ENCODE peak calls at places on chromosomes 3 and 15, in four cellular contexts. One of them, this sample, is unnamed.

GRCh38 chr3:52231502-52232278 is 6.2 kb upstream of the TLR9 start:
- DNase-seq in mammary epithelial cell: no peak
- DNase-seq in CD8-positive, alpha-beta T cell: peak; percentile 88
- DNase-seq in skeletal muscle cell: no peak
- DNase-seq in this sample: no peak

GRCh38 chr15:28125673-28126651 is 26.8 kb upstream of the OCA2 start:
- DNase-seq in mammary epithelial cell: peak; percentile 15
- DNase-seq in CD8-positive, alpha-beta T cell: no peak
- DNase-seq in skeletal muscle cell: no peak
- DNase-seq in this sample: peak; percentile 25

GRCh38 chr3:134320749-134321148 is 53.5 kb downstream of the AMOTL2 start:
- DNase-seq in skeletal muscle cell: no peak
- DNase-seq in CD8-positive, alpha-beta T cell: no peak
- DNase-seq in mammary epithelial cell: peak; percentile 81
- DNase-seq in this sample: no peak

GRCh38 chr3:16494906-16495580 is 18.5 kb downstream of the RFTN1 start:
- DNase-seq in skeletal muscle cell: no peak
- DNase-seq in CD8-positive, alpha-beta T cell: no peak
- DNase-seq in mammary epithelial cell: no peak
- DNase-seq in this sample: no peak

GRCh38 chr3:190131329-190131728 is 10.6 kb upstream of the P3H2 start:
- DNase-seq in CD8-positive, alpha-beta T cell: no peak
- DNase-seq in skeletal muscle cell: peak; percentile 74
- DNase-seq in mammary epithelial cell: peak; percentile 82
- DNase-seq in this sample: peak; percentile 33

GRCh38 chr15:63683343-63683951 is 86.3 kb downstream of the FBXL22 start:
- DNase-seq in CD8-positive, alpha-beta T cell: no peak
- DNase-seq in skeletal muscle cell: no peak
- DNase-seq in mammary epithelial cell: no peak
- DNase-seq in this sample: no peak

GRCh38 chr3:51943451-51944391 is 1.6 kb downstream of the PARP3 start:
- DNase-seq in mammary epithelial cell: no peak
- DNase-seq in CD8-positive, alpha-beta T cell: no peak
- DNase-seq in skeletal muscle cell: no peak
- DNase-seq in this sample: no peak

GRCh38 chr15:89400121-89400996 is 65.7 kb upstream of the POLG start:
- DNase-seq in skeletal muscle cell: no peak
- DNase-seq in mammary epithelial cell: no peak
- DNase-seq in CD8-positive, alpha-beta T cell: no peak
- DNase-seq in this sample: no peak

GRCh38 chr3:130787422-130788068 is 40.9 kb upstream of the PIK3R4 start:
- DNase-seq in skeletal muscle cell: no peak
- DNase-seq in mammary epithelial cell: no peak
- DNase-seq in CD8-positive, alpha-beta T cell: no peak
- DNase-seq in this sample: no peak

DNA sequence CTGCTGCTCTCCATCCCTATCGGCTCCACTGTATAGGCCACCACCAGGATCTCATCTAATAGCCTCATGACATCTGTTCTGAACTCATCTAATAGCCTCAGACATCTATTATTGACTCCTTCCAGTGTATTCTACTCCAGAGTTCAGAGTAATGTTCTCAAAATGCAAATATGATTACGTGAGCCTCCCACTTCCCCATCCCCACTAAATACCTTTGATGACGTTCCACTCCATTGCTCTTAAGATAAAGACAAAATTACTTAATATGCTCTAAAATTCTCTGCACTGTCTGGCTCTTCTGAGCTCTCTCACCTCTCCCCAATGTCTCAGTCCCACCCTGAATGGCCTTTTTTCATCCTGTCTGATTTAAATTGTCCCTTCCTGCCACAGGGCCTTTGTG is 94.7 kb downstream of the SAMMSON start:
- DNase-seq in skeletal muscle cell: no peak
- DNase-seq in mammary epithelial cell: no peak
- DNase-seq in CD8-positive, alpha-beta T cell: no peak
- DNase-seq in this sample: no peak
- H3K4me3 ChIP-seq in skeletal muscle cell: no peak overlapping the region
- H3K4me3 ChIP-seq in mammary epithelial cell: no peak overlapping the region
- H3K4me3 ChIP-seq in CD8-positive, alpha-beta T cell: no peak overlapping the region
- H3K4me3 ChIP-seq in this sample: no peak overlapping the region

DNA sequence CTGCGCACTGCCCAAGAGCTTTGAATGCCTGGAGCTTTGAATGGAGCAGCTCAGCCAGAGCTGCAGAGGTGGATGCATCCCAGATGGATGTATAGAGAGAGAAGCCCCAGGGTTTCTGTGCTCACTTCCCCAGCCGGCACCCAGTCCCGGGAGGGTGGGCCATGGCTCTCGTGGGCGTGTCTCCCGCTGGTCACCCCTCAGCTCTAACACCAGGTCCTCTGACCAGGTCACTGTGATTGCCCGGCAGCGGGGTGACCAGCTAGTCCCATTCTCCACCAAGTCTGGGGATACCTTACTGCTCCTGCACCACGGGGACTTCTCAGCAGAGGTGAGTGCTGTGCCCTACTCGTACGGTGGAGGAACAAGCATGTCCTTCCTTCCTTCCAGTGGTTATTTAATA is 10.7 kb downstream of the TMEM43 start:
- DNase-seq in mammary epithelial cell: no peak
- DNase-seq in CD8-positive, alpha-beta T cell: no peak
- DNase-seq in skeletal muscle cell: no peak
- DNase-seq in this sample: no peak
- H3K4me3 ChIP-seq in mammary epithelial cell: no peak overlapping the region
- H3K4me3 ChIP-seq in CD8-positive, alpha-beta T cell: no peak overlapping the region
- H3K4me3 ChIP-seq in skeletal muscle cell: no peak overlapping the region
- H3K4me3 ChIP-seq in this sample: no peak overlapping the region

DNA sequence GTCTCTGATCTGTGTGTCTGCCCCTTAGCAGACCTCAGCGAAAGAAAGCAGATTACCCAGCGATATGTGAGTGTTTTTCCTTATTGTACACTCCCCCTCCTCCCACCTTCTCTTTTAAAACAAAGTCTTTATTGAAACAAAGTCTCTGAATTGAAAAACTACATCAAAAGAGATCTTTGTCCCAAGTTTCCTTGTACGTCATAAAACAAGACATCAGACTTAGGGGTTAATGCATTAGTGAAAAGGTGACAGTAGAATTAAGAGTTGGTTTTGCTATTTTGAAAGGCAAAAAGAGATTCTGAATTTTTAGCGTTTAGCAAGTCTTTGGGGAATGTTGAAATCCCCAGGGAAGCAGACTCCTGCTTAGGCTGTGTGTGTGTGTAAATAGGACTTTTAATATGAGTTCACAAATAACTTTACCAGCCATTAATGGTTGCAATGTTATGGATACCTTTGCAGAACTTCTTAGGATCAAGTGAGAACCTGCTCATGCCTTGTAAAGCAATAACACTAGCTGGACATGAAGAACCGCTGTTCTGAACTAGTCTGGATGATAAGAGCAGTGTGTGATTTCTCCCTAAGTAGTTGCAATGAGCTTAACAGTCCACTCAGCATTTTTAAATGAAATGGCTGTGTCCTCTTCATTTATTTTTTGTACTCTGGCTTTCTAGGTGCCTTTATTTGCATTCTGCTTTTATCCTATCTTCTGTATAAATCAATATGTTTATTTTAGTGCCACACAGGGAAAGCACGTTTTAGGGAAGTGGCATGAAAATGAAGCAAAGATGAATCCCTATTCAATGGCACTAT is 136.6 kb downstream of the MCTP2 start:
- DNase-seq in mammary epithelial cell: no peak
- DNase-seq in skeletal muscle cell: no peak
- DNase-seq in CD8-positive, alpha-beta T cell: no peak
- DNase-seq in this sample: no peak
- H3K4me3 ChIP-seq in mammary epithelial cell: no peak overlapping the region
- H3K4me3 ChIP-seq in skeletal muscle cell: no peak overlapping the region
- H3K4me3 ChIP-seq in CD8-positive, alpha-beta T cell: no peak overlapping the region
- H3K4me3 ChIP-seq in this sample: no peak overlapping the region

GRCh38 chr3:13019706-13020105 is 53.5 kb downstream of the IQSEC1 start:
- DNase-seq in skeletal muscle cell: no peak
- DNase-seq in CD8-positive, alpha-beta T cell: no peak
- DNase-seq in mammary epithelial cell: no peak
- DNase-seq in this sample: no peak
- H3K4me3 ChIP-seq in skeletal muscle cell: no peak overlapping the region
- H3K4me3 ChIP-seq in CD8-positive, alpha-beta T cell: no peak overlapping the region
- H3K4me3 ChIP-seq in mammary epithelial cell: no peak overlapping the region
- H3K4me3 ChIP-seq in this sample: no peak overlapping the region

GRCh38 chr3:64552160-64552559 is 135.6 kb downstream of the ADAMTS9 start:
- DNase-seq in skeletal muscle cell: no peak
- DNase-seq in mammary epithelial cell: no peak
- DNase-seq in CD8-positive, alpha-beta T cell: no peak
- DNase-seq in this sample: no peak
- H3K4me3 ChIP-seq in skeletal muscle cell: no peak overlapping the region
- H3K4me3 ChIP-seq in mammary epithelial cell: no peak overlapping the region
- H3K4me3 ChIP-seq in CD8-positive, alpha-beta T cell: no peak overlapping the region
- H3K4me3 ChIP-seq in this sample: no peak overlapping the region

DNA sequence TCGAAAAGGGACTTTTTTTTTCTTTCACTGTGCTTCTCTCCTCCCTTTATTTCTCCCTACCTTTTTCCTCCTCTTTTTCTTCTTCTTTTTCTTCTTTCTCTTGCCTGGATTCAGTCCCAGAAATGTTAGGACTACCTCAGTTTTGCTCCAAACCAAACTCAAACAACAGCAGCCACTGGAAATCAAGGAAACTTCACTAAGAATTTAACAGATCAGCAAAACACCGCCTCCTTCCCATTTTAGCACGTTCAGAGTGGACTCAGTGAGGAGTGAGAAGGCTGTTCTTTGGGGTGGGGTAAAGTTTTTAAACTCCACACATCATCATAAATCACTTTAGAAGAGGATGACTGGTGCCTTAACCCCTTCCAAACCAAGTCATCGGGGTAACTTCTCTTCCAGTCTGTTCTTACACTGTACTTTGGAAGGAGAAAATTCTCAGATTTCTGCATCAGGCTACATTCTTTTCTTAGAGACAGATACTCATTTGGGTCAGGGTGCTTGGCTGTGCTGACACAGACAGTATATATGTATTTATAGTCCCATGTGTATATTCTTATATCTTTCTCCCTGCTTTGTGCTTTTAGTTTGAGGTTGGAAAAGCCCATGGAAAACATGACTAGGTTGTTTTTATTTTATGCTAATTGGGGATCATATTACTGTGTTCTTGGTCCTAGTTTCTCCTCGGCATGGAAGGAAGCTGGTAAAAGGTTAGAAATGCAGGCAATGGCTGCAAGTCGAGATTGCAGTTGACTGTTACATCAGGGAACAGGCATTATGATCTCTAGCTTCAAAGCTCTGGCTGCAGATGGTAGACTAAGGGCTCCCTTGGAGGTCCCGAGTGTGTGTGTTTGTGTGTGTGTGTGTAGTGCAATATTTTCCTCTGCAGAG is at the start of gene CCDC80:
- DNase-seq in skeletal muscle cell: peak; percentile 93
- DNase-seq in CD8-positive, alpha-beta T cell: no peak
- DNase-seq in mammary epithelial cell: peak; percentile 97
- DNase-seq in this sample: peak; percentile 89
- H3K4me3 ChIP-seq in skeletal muscle cell: peak within 1 kb of the TSS; percentile 74
- H3K4me3 ChIP-seq in CD8-positive, alpha-beta T cell: no peak within 1 kb of the TSS
- H3K4me3 ChIP-seq in mammary epithelial cell: peak within 1 kb of the TSS; percentile 48
- H3K4me3 ChIP-seq in this sample: peak within 1 kb of the TSS; percentile 55

GRCh38 chr3:88032245-88032644 is 26.6 kb downstream of the CGGBP1 start:
- DNase-seq in CD8-positive, alpha-beta T cell: no peak
- DNase-seq in skeletal muscle cell: no peak
- DNase-seq in mammary epithelial cell: no peak
- DNase-seq in this sample: no peak
- H3K4me3 ChIP-seq in CD8-positive, alpha-beta T cell: peak overlapping the region; percentile 51
- H3K4me3 ChIP-seq in skeletal muscle cell: peak overlapping the region; percentile 32
- H3K4me3 ChIP-seq in mammary epithelial cell: no peak overlapping the region
- H3K4me3 ChIP-seq in this sample: peak overlapping the region; percentile 19

GRCh38 chr3:160485931-160486330 is 36.3 kb upstream of the TRIM59 start:
- DNase-seq in skeletal muscle cell: no peak
- DNase-seq in CD8-positive, alpha-beta T cell: no peak
- DNase-seq in mammary epithelial cell: no peak
- DNase-seq in this sample: no peak
- H3K4me3 ChIP-seq in skeletal muscle cell: peak overlapping the region; percentile 7
- H3K4me3 ChIP-seq in CD8-positive, alpha-beta T cell: no peak overlapping the region
- H3K4me3 ChIP-seq in mammary epithelial cell: no peak overlapping the region
- H3K4me3 ChIP-seq in this sample: peak overlapping the region; percentile 38

GRCh38 chr3:11610044-11610671 is 33.6 kb downstream of the VGLL4 start:
- DNase-seq in skeletal muscle cell: peak; percentile 61
- DNase-seq in mammary epithelial cell: peak; percentile 67
- DNase-seq in CD8-positive, alpha-beta T cell: no peak
- DNase-seq in this sample: no peak
- H3K4me3 ChIP-seq in skeletal muscle cell: no peak overlapping the region
- H3K4me3 ChIP-seq in mammary epithelial cell: no peak overlapping the region
- H3K4me3 ChIP-seq in CD8-positive, alpha-beta T cell: no peak overlapping the region
- H3K4me3 ChIP-seq in this sample: no peak overlapping the region

GRCh38 chr15:41230345-41230649 is 260 bp downstream of the EXD1 start:
- DNase-seq in skeletal muscle cell: no peak
- DNase-seq in CD8-positive, alpha-beta T cell: no peak
- DNase-seq in mammary epithelial cell: no peak
- DNase-seq in this sample: no peak
- H3K4me3 ChIP-seq in skeletal muscle cell: peak overlapping the region; percentile 82
- H3K4me3 ChIP-seq in CD8-positive, alpha-beta T cell: peak overlapping the region; percentile 83
- H3K4me3 ChIP-seq in mammary epithelial cell: peak overlapping the region; percentile 41
- H3K4me3 ChIP-seq in this sample: peak overlapping the region; percentile 63